ENCODE peak calls at places on chromosomes 16 and 17, in six cellular contexts. One of them, this sample, is unnamed. For H3K9me3, the result is how much of the 10 kb centered on the place peaks cover.

GRCh38 chr16:56281256-56281805 is 90.0 kb downstream of the GNAO1 start:
- DNase-seq in CD4-positive, alpha-beta memory T cell: no peak
- DNase-seq in fibroblast of lung: no peak
- DNase-seq in upper lobe of right lung: no peak
- DNase-seq in Peyer's patch: no peak
- DNase-seq in spleen: no peak
- DNase-seq in this sample: no peak

GRCh38 chr16:66918355-66918754 is 330 bp downstream of the CDH16 start:
- DNase-seq in fibroblast of lung: no peak
- DNase-seq in spleen: no peak
- DNase-seq in Peyer's patch: no peak
- DNase-seq in CD4-positive, alpha-beta memory T cell: no peak
- DNase-seq in upper lobe of right lung: no peak
- DNase-seq in this sample: no peak

GRCh38 chr17:40341808-40342574 is 22.5 kb downstream of the GJD3 start:
- DNase-seq in upper lobe of right lung: peak
- DNase-seq in spleen: peak
- DNase-seq in Peyer's patch: peak
- DNase-seq in fibroblast of lung: peak
- DNase-seq in CD4-positive, alpha-beta memory T cell: no peak
- DNase-seq in this sample: peak

GRCh38 chr16:14301150-14302030 is 230.3 kb downstream of the MRTFB start:
- DNase-seq in Peyer's patch: no peak
- DNase-seq in upper lobe of right lung: peak
- DNase-seq in CD4-positive, alpha-beta memory T cell: no peak
- DNase-seq in spleen: peak
- DNase-seq in fibroblast of lung: no peak
- DNase-seq in this sample: peak

GRCh38 chr17:39618956-39619785 is 7.6 kb upstream of the PPP1R1B start:
- DNase-seq in spleen: no peak
- DNase-seq in fibroblast of lung: no peak
- DNase-seq in Peyer's patch: no peak
- DNase-seq in upper lobe of right lung: no peak
- DNase-seq in CD4-positive, alpha-beta memory T cell: no peak
- DNase-seq in this sample: no peak

GRCh38 chr17:561118-561517 is 153.5 kb downstream of the VPS53 start:
- DNase-seq in Peyer's patch: no peak
- DNase-seq in spleen: no peak
- DNase-seq in upper lobe of right lung: no peak
- DNase-seq in fibroblast of lung: peak
- DNase-seq in CD4-positive, alpha-beta memory T cell: no peak
- DNase-seq in this sample: no peak

GRCh38 chr17:28745777-28746473 is 2.1 kb downstream of the TRAF4 start:
- DNase-seq in Peyer's patch: no peak
- DNase-seq in fibroblast of lung: no peak
- DNase-seq in spleen: peak
- DNase-seq in upper lobe of right lung: peak
- DNase-seq in CD4-positive, alpha-beta memory T cell: no peak
- DNase-seq in this sample: peak

GRCh38 chr17:77369544-77369971 is 228.8 kb downstream of the SEC14L1 start:
- DNase-seq in spleen: peak
- DNase-seq in Peyer's patch: no peak
- DNase-seq in CD4-positive, alpha-beta memory T cell: no peak
- DNase-seq in upper lobe of right lung: no peak
- DNase-seq in fibroblast of lung: no peak
- DNase-seq in this sample: peak

GRCh38 chr17:63082273-63082861 is 116.3 kb downstream of the TANC2 start:
- DNase-seq in Peyer's patch: no peak
- DNase-seq in upper lobe of right lung: no peak
- DNase-seq in CD4-positive, alpha-beta memory T cell: no peak
- DNase-seq in spleen: no peak
- DNase-seq in fibroblast of lung: peak
- DNase-seq in this sample: no peak

GRCh38 chr16:46996952-46997458 is 23.5 kb upstream of the DNAJA2 start:
- DNase-seq in Peyer's patch: no peak
- DNase-seq in spleen: no peak
- DNase-seq in upper lobe of right lung: no peak
- DNase-seq in fibroblast of lung: no peak
- DNase-seq in CD4-positive, alpha-beta memory T cell: no peak
- DNase-seq in this sample: no peak

GRCh38 chr17:17792551-17793377 is 44.0 kb downstream of the SREBF1 start:
- DNase-seq in CD4-positive, alpha-beta memory T cell: peak
- DNase-seq in fibroblast of lung: peak
- DNase-seq in Peyer's patch: no peak
- DNase-seq in spleen: peak
- DNase-seq in upper lobe of right lung: no peak
- DNase-seq in this sample: no peak

GRCh38 chr17:82392967-82393366 is 21.4 kb downstream of the UTS2R start:
- DNase-seq in CD4-positive, alpha-beta memory T cell: no peak
- DNase-seq in Peyer's patch: no peak
- DNase-seq in spleen: no peak
- DNase-seq in upper lobe of right lung: no peak
- DNase-seq in fibroblast of lung: no peak
- DNase-seq in this sample: peak

GRCh38 chr17:61402978-61403845 is 3.6 kb downstream of the TBX2 start:
- DNase-seq in fibroblast of lung: no peak
- DNase-seq in upper lobe of right lung: peak
- DNase-seq in CD4-positive, alpha-beta memory T cell: no peak
- DNase-seq in spleen: peak
- DNase-seq in Peyer's patch: no peak
- DNase-seq in this sample: peak

GRCh38 chr17:37610971-37611370 is 1.8 kb upstream of the SYNRG start:
- DNase-seq in fibroblast of lung: no peak
- DNase-seq in Peyer's patch: no peak
- DNase-seq in spleen: no peak
- DNase-seq in CD4-positive, alpha-beta memory T cell: no peak
- DNase-seq in upper lobe of right lung: no peak
- DNase-seq in this sample: no peak

GRCh38 chr16:82995927-82996441 is 369.2 kb downstream of the CDH13 start:
- DNase-seq in fibroblast of lung: peak
- DNase-seq in CD4-positive, alpha-beta memory T cell: no peak
- DNase-seq in spleen: no peak
- DNase-seq in Peyer's patch: no peak
- DNase-seq in upper lobe of right lung: no peak
- DNase-seq in this sample: no peak

GRCh38 chr17:72950236-72950931 is 142.1 kb downstream of the SLC39A11 start:
- DNase-seq in upper lobe of right lung: no peak
- DNase-seq in spleen: no peak
- DNase-seq in Peyer's patch: no peak
- DNase-seq in fibroblast of lung: no peak
- DNase-seq in CD4-positive, alpha-beta memory T cell: no peak
- DNase-seq in this sample: no peak

GRCh38 chr16:53775821-53776431 is 72.0 kb downstream of the FTO start:
- DNase-seq in Peyer's patch: no peak
- DNase-seq in CD4-positive, alpha-beta memory T cell: no peak
- DNase-seq in upper lobe of right lung: peak
- DNase-seq in spleen: no peak
- DNase-seq in fibroblast of lung: peak
- DNase-seq in this sample: peak

GRCh38 chr16:27374794-27375499 is 27.0 kb upstream of the IL21R start:
- DNase-seq in spleen: peak
- DNase-seq in fibroblast of lung: peak
- DNase-seq in Peyer's patch: peak
- DNase-seq in upper lobe of right lung: peak
- DNase-seq in CD4-positive, alpha-beta memory T cell: no peak
- DNase-seq in this sample: peak

GRCh38 chr17:58352843-58353719 is 1.1 kb upstream of the SUPT4H1 start:
- DNase-seq in spleen: peak
- DNase-seq in upper lobe of right lung: peak
- DNase-seq in CD4-positive, alpha-beta memory T cell: no peak
- DNase-seq in fibroblast of lung: peak
- DNase-seq in Peyer's patch: peak
- DNase-seq in this sample: peak

GRCh38 chr17:59149051-59149450 is 5.9 kb downstream of the SKA2 start:
- DNase-seq in upper lobe of right lung: no peak
- DNase-seq in fibroblast of lung: peak
- DNase-seq in spleen: no peak
- DNase-seq in CD4-positive, alpha-beta memory T cell: no peak
- DNase-seq in Peyer's patch: no peak
- DNase-seq in this sample: no peak

GRCh38 chr16:28977703-28978641 is 3.4 kb downstream of the SPNS1 start:
- DNase-seq in Peyer's patch: no peak
- DNase-seq in spleen: no peak
- DNase-seq in CD4-positive, alpha-beta memory T cell: no peak
- DNase-seq in upper lobe of right lung: no peak
- DNase-seq in fibroblast of lung: no peak
- DNase-seq in this sample: no peak

GRCh38 chr17:13581925-13582324 is 19.8 kb downstream of the HS3ST3A1 start:
- DNase-seq in upper lobe of right lung: no peak
- DNase-seq in fibroblast of lung: peak
- DNase-seq in Peyer's patch: no peak
- DNase-seq in spleen: no peak
- DNase-seq in CD4-positive, alpha-beta memory T cell: no peak
- DNase-seq in this sample: no peak

GRCh38 chr17:78120971-78121800 is 7.4 kb downstream of the TMC6 start:
- DNase-seq in spleen: peak
- DNase-seq in fibroblast of lung: no peak
- DNase-seq in upper lobe of right lung: no peak
- DNase-seq in CD4-positive, alpha-beta memory T cell: peak
- DNase-seq in Peyer's patch: peak
- DNase-seq in this sample: peak

GRCh38 chr16:62014534-62014933 is 21.7 kb downstream of the CDH8 start:
- DNase-seq in fibroblast of lung: no peak
- DNase-seq in Peyer's patch: no peak
- DNase-seq in CD4-positive, alpha-beta memory T cell: no peak
- DNase-seq in spleen: no peak
- DNase-seq in upper lobe of right lung: no peak
- DNase-seq in this sample: no peak

GRCh38 chr17:56468840-56469239 is 124.7 kb upstream of the NOG start:
- DNase-seq in spleen: no peak
- DNase-seq in CD4-positive, alpha-beta memory T cell: no peak
- DNase-seq in Peyer's patch: no peak
- DNase-seq in fibroblast of lung: no peak
- DNase-seq in upper lobe of right lung: no peak
- DNase-seq in this sample: no peak

GRCh38 chr17:5181509-5182305 is 10.0 kb downstream of the ZNF594 start:
- DNase-seq in fibroblast of lung: no peak
- DNase-seq in upper lobe of right lung: no peak
- DNase-seq in Peyer's patch: no peak
- DNase-seq in CD4-positive, alpha-beta memory T cell: no peak
- DNase-seq in spleen: no peak
- DNase-seq in this sample: no peak
- H3K9me3 ChIP-seq in fibroblast of lung: under half
- H3K9me3 ChIP-seq in upper lobe of right lung: half or more
- H3K9me3 ChIP-seq in Peyer's patch: half or more
- H3K9me3 ChIP-seq in CD4-positive, alpha-beta memory T cell: under half
- H3K9me3 ChIP-seq in spleen: half or more
- H3K9me3 ChIP-seq in this sample: under half

GRCh38 chr17:2986925-2987324 is 76.5 kb downstream of the OR1D5 start:
- DNase-seq in spleen: no peak
- DNase-seq in upper lobe of right lung: peak
- DNase-seq in fibroblast of lung: no peak
- DNase-seq in Peyer's patch: no peak
- DNase-seq in CD4-positive, alpha-beta memory T cell: no peak
- DNase-seq in this sample: no peak

GRCh38 chr17:2981325-2981724 is 82.1 kb downstream of the OR1D5 start:
- DNase-seq in upper lobe of right lung: peak
- DNase-seq in CD4-positive, alpha-beta memory T cell: no peak
- DNase-seq in spleen: peak
- DNase-seq in Peyer's patch: no peak
- DNase-seq in fibroblast of lung: no peak
- DNase-seq in this sample: no peak

GRCh38 chr17:2980904-2981246 is 82.5 kb downstream of the OR1D5 start:
- DNase-seq in fibroblast of lung: no peak
- DNase-seq in upper lobe of right lung: no peak
- DNase-seq in Peyer's patch: no peak
- DNase-seq in spleen: peak
- DNase-seq in CD4-positive, alpha-beta memory T cell: no peak
- DNase-seq in this sample: no peak

GRCh38 chr17:2980211-2980903 is 83.0 kb downstream of the OR1D5 start:
- DNase-seq in CD4-positive, alpha-beta memory T cell: no peak
- DNase-seq in upper lobe of right lung: peak
- DNase-seq in Peyer's patch: no peak
- DNase-seq in fibroblast of lung: no peak
- DNase-seq in spleen: peak
- DNase-seq in this sample: no peak

GRCh38 chr17:2982854-2983636 is 80.4 kb downstream of the OR1D5 start:
- DNase-seq in fibroblast of lung: peak
- DNase-seq in upper lobe of right lung: peak
- DNase-seq in Peyer's patch: no peak
- DNase-seq in CD4-positive, alpha-beta memory T cell: no peak
- DNase-seq in spleen: peak
- DNase-seq in this sample: peak
- H3K27ac ChIP-seq in fibroblast of lung: no peak
- H3K27ac ChIP-seq in upper lobe of right lung: peak
- H3K27ac ChIP-seq in Peyer's patch: peak
- H3K27ac ChIP-seq in CD4-positive, alpha-beta memory T cell: no peak
- H3K27ac ChIP-seq in spleen: no peak
- H3K27ac ChIP-seq in this sample: no peak

DNA sequence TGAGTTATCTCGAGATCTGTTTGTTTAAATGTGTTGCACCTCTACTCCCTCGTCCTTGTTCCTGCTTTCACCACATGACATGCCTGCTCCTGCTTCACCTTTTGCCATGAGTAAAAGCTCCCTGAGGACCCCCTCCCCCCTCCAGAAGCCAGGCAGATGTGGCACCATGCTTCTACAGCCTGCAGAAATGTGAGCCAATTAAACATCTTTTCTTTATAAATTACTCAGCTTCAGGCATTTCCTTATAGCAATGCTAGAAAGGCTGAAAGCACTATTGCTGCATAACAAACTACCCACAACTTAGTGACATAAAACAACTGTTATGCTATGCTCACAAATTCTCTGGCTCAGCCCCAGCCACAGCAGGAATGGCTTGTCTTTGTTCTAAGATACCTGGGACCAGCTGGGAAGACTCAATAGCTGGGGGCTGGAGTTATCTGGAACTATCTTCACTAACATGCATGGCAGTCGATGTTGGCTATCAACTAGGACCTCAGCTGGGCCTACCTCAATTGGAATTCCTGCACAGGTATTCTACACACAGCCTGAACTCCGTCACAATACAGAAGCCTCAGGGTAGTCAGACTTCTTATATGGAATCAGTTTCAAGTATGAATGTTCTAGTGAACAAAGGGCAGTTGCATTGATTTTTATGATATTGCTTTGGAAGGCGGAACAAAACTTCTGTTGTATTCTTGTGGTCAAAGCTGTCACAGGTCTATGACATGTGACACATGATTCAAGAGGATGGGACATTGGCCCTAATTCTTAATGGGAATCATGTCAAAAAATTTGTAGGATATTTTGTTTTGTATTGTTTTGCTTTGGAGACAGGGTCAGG is 186.0 kb upstream of the PIRT start:
- DNase-seq in Peyer's patch: no peak
- DNase-seq in upper lobe of right lung: no peak
- DNase-seq in CD4-positive, alpha-beta memory T cell: no peak
- DNase-seq in fibroblast of lung: no peak
- DNase-seq in spleen: no peak
- DNase-seq in this sample: no peak
- H3K9me3 ChIP-seq in Peyer's patch: under half
- H3K9me3 ChIP-seq in upper lobe of right lung: under half
- H3K9me3 ChIP-seq in CD4-positive, alpha-beta memory T cell: under half
- H3K9me3 ChIP-seq in fibroblast of lung: under half
- H3K9me3 ChIP-seq in spleen: under half
- H3K9me3 ChIP-seq in this sample: under half

DNA sequence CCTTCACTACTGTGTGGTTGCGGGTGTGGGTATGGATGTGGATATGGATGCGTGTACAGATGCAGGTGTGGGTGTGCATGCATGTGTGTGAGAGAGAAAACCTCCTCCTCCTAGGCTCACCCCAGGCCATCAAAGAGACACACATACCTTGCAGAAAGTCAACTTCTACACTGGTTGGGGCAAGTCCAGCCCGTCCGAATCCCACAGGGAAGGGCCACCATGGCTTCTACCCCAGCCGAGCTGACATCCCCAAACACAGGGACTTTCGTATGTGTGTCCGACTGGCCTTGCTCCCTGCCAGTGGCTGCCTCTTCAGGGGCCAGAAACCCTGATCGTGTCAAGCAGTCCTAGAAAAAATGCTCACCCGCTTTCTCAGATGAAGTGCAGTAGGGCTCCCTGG is 134.3 kb downstream of the XYLT1 start:
- DNase-seq in upper lobe of right lung: no peak
- DNase-seq in CD4-positive, alpha-beta memory T cell: no peak
- DNase-seq in Peyer's patch: no peak
- DNase-seq in fibroblast of lung: no peak
- DNase-seq in spleen: no peak
- DNase-seq in this sample: no peak
- H3K27ac ChIP-seq in upper lobe of right lung: no peak
- H3K27ac ChIP-seq in CD4-positive, alpha-beta memory T cell: no peak
- H3K27ac ChIP-seq in Peyer's patch: no peak
- H3K27ac ChIP-seq in fibroblast of lung: no peak
- H3K27ac ChIP-seq in spleen: no peak
- H3K27ac ChIP-seq in this sample: no peak